ENCODE peak calls at places on chromosomes 1 and 21, in ten cellular contexts. One of them, this sample, is unnamed. For H3K36me3, the result is how much of the 10 kb centered on the place peaks cover.

GRCh38 chr1:168767885-168768584 is 39.0 kb upstream of the DPT start:
- DNase-seq in HAP-1: no peak
- DNase-seq in cardiac muscle cell: peak
- DNase-seq in neuronal stem cell: no peak
- DNase-seq in CD8-positive, alpha-beta memory T cell: no peak
- DNase-seq in psoas muscle: no peak
- DNase-seq in GM23248: peak
- DNase-seq in mammary epithelial cell: peak
- DNase-seq in DND-41: no peak
- DNase-seq in BJ: no peak
- DNase-seq in this sample: no peak

GRCh38 chr1:24424207-24424606 is 8.6 kb downstream of the NIPAL3 start:
- DNase-seq in DND-41: no peak
- DNase-seq in cardiac muscle cell: no peak
- DNase-seq in mammary epithelial cell: no peak
- DNase-seq in neuronal stem cell: no peak
- DNase-seq in psoas muscle: no peak
- DNase-seq in GM23248: no peak
- DNase-seq in CD8-positive, alpha-beta memory T cell: no peak
- DNase-seq in HAP-1: no peak
- DNase-seq in BJ: no peak
- DNase-seq in this sample: no peak

GRCh38 chr1:152036316-152037216 is at the start of gene S100A11:
- DNase-seq in BJ: no peak
- DNase-seq in psoas muscle: peak
- DNase-seq in cardiac muscle cell: peak
- DNase-seq in mammary epithelial cell: peak
- DNase-seq in DND-41: peak
- DNase-seq in HAP-1: peak
- DNase-seq in GM23248: peak
- DNase-seq in CD8-positive, alpha-beta memory T cell: peak
- DNase-seq in neuronal stem cell: no peak
- DNase-seq in this sample: peak

GRCh38 chr1:212328248-212328647 is 43.0 kb downstream of the PPP2R5A start:
- DNase-seq in cardiac muscle cell: peak
- DNase-seq in mammary epithelial cell: no peak
- DNase-seq in HAP-1: no peak
- DNase-seq in DND-41: no peak
- DNase-seq in CD8-positive, alpha-beta memory T cell: no peak
- DNase-seq in neuronal stem cell: no peak
- DNase-seq in BJ: no peak
- DNase-seq in psoas muscle: no peak
- DNase-seq in GM23248: no peak
- DNase-seq in this sample: no peak

GRCh38 chr1:167819849-167820683 is 93.9 kb downstream of the ADCY10 start:
- DNase-seq in mammary epithelial cell: peak
- DNase-seq in DND-41: no peak
- DNase-seq in GM23248: peak
- DNase-seq in neuronal stem cell: peak
- DNase-seq in psoas muscle: peak
- DNase-seq in cardiac muscle cell: peak
- DNase-seq in CD8-positive, alpha-beta memory T cell: no peak
- DNase-seq in BJ: peak
- DNase-seq in HAP-1: peak
- DNase-seq in this sample: peak

GRCh38 chr1:173532237-173532636 is 55.1 kb downstream of the PRDX6 start:
- DNase-seq in BJ: no peak
- DNase-seq in neuronal stem cell: no peak
- DNase-seq in mammary epithelial cell: no peak
- DNase-seq in psoas muscle: no peak
- DNase-seq in HAP-1: no peak
- DNase-seq in GM23248: peak
- DNase-seq in CD8-positive, alpha-beta memory T cell: no peak
- DNase-seq in DND-41: no peak
- DNase-seq in cardiac muscle cell: peak
- DNase-seq in this sample: no peak

GRCh38 chr1:223175032-223175431 is 32.0 kb upstream of the TLR5 start:
- DNase-seq in HAP-1: no peak
- DNase-seq in CD8-positive, alpha-beta memory T cell: no peak
- DNase-seq in cardiac muscle cell: peak
- DNase-seq in neuronal stem cell: no peak
- DNase-seq in BJ: no peak
- DNase-seq in mammary epithelial cell: peak
- DNase-seq in psoas muscle: no peak
- DNase-seq in DND-41: no peak
- DNase-seq in GM23248: peak
- DNase-seq in this sample: peak

GRCh38 chr1:72296481-72296880 is 14.1 kb upstream of the NEGR1 start:
- DNase-seq in cardiac muscle cell: no peak
- DNase-seq in mammary epithelial cell: no peak
- DNase-seq in HAP-1: no peak
- DNase-seq in neuronal stem cell: no peak
- DNase-seq in BJ: no peak
- DNase-seq in CD8-positive, alpha-beta memory T cell: no peak
- DNase-seq in psoas muscle: no peak
- DNase-seq in DND-41: no peak
- DNase-seq in GM23248: no peak
- DNase-seq in this sample: no peak

GRCh38 chr1:6794164-6794563 is 8.9 kb downstream of the CAMTA1 start:
- DNase-seq in cardiac muscle cell: peak
- DNase-seq in BJ: no peak
- DNase-seq in DND-41: no peak
- DNase-seq in CD8-positive, alpha-beta memory T cell: no peak
- DNase-seq in HAP-1: no peak
- DNase-seq in psoas muscle: no peak
- DNase-seq in mammary epithelial cell: peak
- DNase-seq in GM23248: peak
- DNase-seq in neuronal stem cell: no peak
- DNase-seq in this sample: peak

GRCh38 chr21:25171438-25171837 is 435.8 kb downstream of the MRPL39 start:
- DNase-seq in neuronal stem cell: no peak
- DNase-seq in BJ: no peak
- DNase-seq in psoas muscle: no peak
- DNase-seq in mammary epithelial cell: no peak
- DNase-seq in cardiac muscle cell: peak
- DNase-seq in DND-41: no peak
- DNase-seq in GM23248: peak
- DNase-seq in HAP-1: no peak
- DNase-seq in CD8-positive, alpha-beta memory T cell: no peak
- DNase-seq in this sample: no peak

DNA sequence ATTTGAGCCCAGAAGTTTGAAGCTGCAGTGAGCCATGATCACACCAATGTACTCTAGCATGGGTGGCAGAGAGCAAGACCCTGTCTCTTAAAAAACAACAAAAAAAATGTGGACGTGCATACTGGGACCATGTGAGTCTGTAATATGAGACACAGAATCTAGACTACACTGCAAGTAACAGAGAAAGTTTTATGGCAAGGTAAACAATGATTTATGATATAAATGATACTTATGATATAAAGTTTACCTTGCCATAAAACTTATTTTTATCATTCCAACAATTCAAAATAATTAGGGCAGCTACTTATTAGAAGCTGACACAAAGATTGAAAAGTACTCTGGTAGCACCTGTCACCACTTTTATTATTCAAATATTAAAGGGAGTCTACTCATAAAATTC is 34.7 kb downstream of the WDR26 start:
- DNase-seq in mammary epithelial cell: no peak
- DNase-seq in cardiac muscle cell: no peak
- DNase-seq in HAP-1: no peak
- DNase-seq in DND-41: no peak
- DNase-seq in psoas muscle: no peak
- DNase-seq in neuronal stem cell: no peak
- DNase-seq in GM23248: no peak
- DNase-seq in BJ: no peak
- DNase-seq in CD8-positive, alpha-beta memory T cell: no peak
- DNase-seq in this sample: no peak
- H3K36me3 ChIP-seq in mammary epithelial cell: half or more
- H3K36me3 ChIP-seq in cardiac muscle cell: half or more
- H3K36me3 ChIP-seq in HAP-1: half or more
- H3K36me3 ChIP-seq in DND-41: half or more
- H3K36me3 ChIP-seq in psoas muscle: under half
- H3K36me3 ChIP-seq in neuronal stem cell: under half
- H3K36me3 ChIP-seq in GM23248: half or more
- H3K36me3 ChIP-seq in BJ: under half
- H3K36me3 ChIP-seq in CD8-positive, alpha-beta memory T cell: under half
- H3K36me3 ChIP-seq in this sample: half or more

GRCh38 chr1:46011121-46011695 is 121.2 kb downstream of the PIK3R3 start:
- DNase-seq in mammary epithelial cell: no peak
- DNase-seq in cardiac muscle cell: no peak
- DNase-seq in neuronal stem cell: no peak
- DNase-seq in HAP-1: no peak
- DNase-seq in CD8-positive, alpha-beta memory T cell: no peak
- DNase-seq in GM23248: no peak
- DNase-seq in BJ: no peak
- DNase-seq in psoas muscle: no peak
- DNase-seq in DND-41: no peak
- DNase-seq in this sample: no peak
- H3K36me3 ChIP-seq in mammary epithelial cell: under half
- H3K36me3 ChIP-seq in cardiac muscle cell: under half
- H3K36me3 ChIP-seq in neuronal stem cell: under half
- H3K36me3 ChIP-seq in HAP-1: half or more
- H3K36me3 ChIP-seq in CD8-positive, alpha-beta memory T cell: under half
- H3K36me3 ChIP-seq in GM23248: under half
- H3K36me3 ChIP-seq in BJ: under half
- H3K36me3 ChIP-seq in psoas muscle: under half
- H3K36me3 ChIP-seq in DND-41: half or more
- H3K36me3 ChIP-seq in this sample: under half

DNA sequence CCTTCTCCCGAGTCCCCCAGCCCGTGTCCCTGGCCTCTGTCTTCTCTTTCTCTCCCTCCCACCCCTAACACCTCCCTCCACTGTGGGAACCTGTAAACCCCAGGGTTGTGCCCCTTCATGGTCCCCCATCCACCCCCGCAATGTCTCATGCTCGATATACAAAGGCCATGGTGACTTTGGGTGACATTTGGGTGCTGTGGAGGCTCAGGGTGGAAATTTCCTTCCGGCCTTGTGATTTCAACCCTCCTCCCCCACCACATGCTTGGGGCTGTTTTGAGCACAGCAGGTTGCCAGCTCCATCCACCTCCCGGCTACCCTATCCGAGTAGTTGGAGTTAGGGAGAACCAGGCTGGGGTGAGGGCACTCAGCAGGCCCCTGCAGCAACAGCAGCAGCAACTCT is 25.7 kb upstream of the VPS13D start:
- DNase-seq in psoas muscle: no peak
- DNase-seq in CD8-positive, alpha-beta memory T cell: no peak
- DNase-seq in mammary epithelial cell: no peak
- DNase-seq in BJ: no peak
- DNase-seq in neuronal stem cell: no peak
- DNase-seq in GM23248: no peak
- DNase-seq in DND-41: no peak
- DNase-seq in HAP-1: no peak
- DNase-seq in cardiac muscle cell: no peak
- DNase-seq in this sample: no peak
- H3K36me3 ChIP-seq in psoas muscle: under half
- H3K36me3 ChIP-seq in CD8-positive, alpha-beta memory T cell: under half
- H3K36me3 ChIP-seq in mammary epithelial cell: under half
- H3K36me3 ChIP-seq in BJ: under half
- H3K36me3 ChIP-seq in neuronal stem cell: under half
- H3K36me3 ChIP-seq in GM23248: under half
- H3K36me3 ChIP-seq in DND-41: under half
- H3K36me3 ChIP-seq in HAP-1: under half
- H3K36me3 ChIP-seq in cardiac muscle cell: under half
- H3K36me3 ChIP-seq in this sample: under half

GRCh38 chr1:154360288-154360687 is 35.0 kb downstream of the ATP8B2 start:
- DNase-seq in BJ: no peak
- DNase-seq in cardiac muscle cell: no peak
- DNase-seq in psoas muscle: no peak
- DNase-seq in GM23248: no peak
- DNase-seq in CD8-positive, alpha-beta memory T cell: no peak
- DNase-seq in neuronal stem cell: no peak
- DNase-seq in mammary epithelial cell: no peak
- DNase-seq in DND-41: no peak
- DNase-seq in HAP-1: no peak
- DNase-seq in this sample: no peak
- H3K36me3 ChIP-seq in BJ: under half
- H3K36me3 ChIP-seq in cardiac muscle cell: under half
- H3K36me3 ChIP-seq in psoas muscle: under half
- H3K36me3 ChIP-seq in GM23248: under half
- H3K36me3 ChIP-seq in CD8-positive, alpha-beta memory T cell: under half
- H3K36me3 ChIP-seq in neuronal stem cell: under half
- H3K36me3 ChIP-seq in mammary epithelial cell: under half
- H3K36me3 ChIP-seq in DND-41: under half
- H3K36me3 ChIP-seq in HAP-1: under half
- H3K36me3 ChIP-seq in this sample: under half

DNA sequence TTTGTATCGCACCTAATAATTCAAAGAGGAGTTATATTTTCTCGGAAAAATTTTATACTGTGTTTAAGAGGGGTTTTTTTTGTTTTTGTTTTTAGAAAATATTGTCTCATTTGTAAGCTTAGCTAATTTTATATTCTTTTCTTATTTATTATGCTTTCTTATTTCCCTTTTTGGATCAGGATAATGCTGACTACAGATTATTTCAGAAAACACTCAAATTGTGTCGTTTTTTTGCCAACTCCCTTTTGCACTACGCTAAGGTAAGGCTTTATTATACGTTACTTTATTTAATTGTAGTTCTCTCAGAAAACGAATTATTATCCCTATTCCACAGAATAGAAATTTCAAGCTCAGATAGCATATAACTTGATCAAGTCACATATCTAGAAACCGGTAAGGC is 26.8 kb upstream of the METTL18 start:
- DNase-seq in cardiac muscle cell: no peak
- DNase-seq in BJ: no peak
- DNase-seq in GM23248: no peak
- DNase-seq in HAP-1: no peak
- DNase-seq in mammary epithelial cell: no peak
- DNase-seq in psoas muscle: no peak
- DNase-seq in CD8-positive, alpha-beta memory T cell: no peak
- DNase-seq in DND-41: no peak
- DNase-seq in neuronal stem cell: no peak
- DNase-seq in this sample: no peak
- H3K36me3 ChIP-seq in cardiac muscle cell: under half
- H3K36me3 ChIP-seq in BJ: under half
- H3K36me3 ChIP-seq in GM23248: under half
- H3K36me3 ChIP-seq in HAP-1: under half
- H3K36me3 ChIP-seq in mammary epithelial cell: under half
- H3K36me3 ChIP-seq in psoas muscle: under half
- H3K36me3 ChIP-seq in CD8-positive, alpha-beta memory T cell: under half
- H3K36me3 ChIP-seq in DND-41: half or more
- H3K36me3 ChIP-seq in neuronal stem cell: under half
- H3K36me3 ChIP-seq in this sample: under half

GRCh38 chr1:1217621-1218523 is 3.9 kb upstream of the TNFRSF4 start:
- DNase-seq in GM23248: no peak
- DNase-seq in HAP-1: no peak
- DNase-seq in neuronal stem cell: no peak
- DNase-seq in cardiac muscle cell: no peak
- DNase-seq in psoas muscle: no peak
- DNase-seq in DND-41: no peak
- DNase-seq in mammary epithelial cell: peak
- DNase-seq in BJ: no peak
- DNase-seq in CD8-positive, alpha-beta memory T cell: no peak
- DNase-seq in this sample: no peak
- H3K36me3 ChIP-seq in GM23248: under half
- H3K36me3 ChIP-seq in HAP-1: under half
- H3K36me3 ChIP-seq in neuronal stem cell: under half
- H3K36me3 ChIP-seq in cardiac muscle cell: under half
- H3K36me3 ChIP-seq in psoas muscle: under half
- H3K36me3 ChIP-seq in DND-41: half or more
- H3K36me3 ChIP-seq in mammary epithelial cell: under half
- H3K36me3 ChIP-seq in BJ: under half
- H3K36me3 ChIP-seq in CD8-positive, alpha-beta memory T cell: under half
- H3K36me3 ChIP-seq in this sample: under half

GRCh38 chr1:229597877-229598276 is 28.0 kb downstream of the TAF5L start:
- DNase-seq in mammary epithelial cell: no peak
- DNase-seq in psoas muscle: no peak
- DNase-seq in GM23248: peak
- DNase-seq in DND-41: no peak
- DNase-seq in CD8-positive, alpha-beta memory T cell: no peak
- DNase-seq in BJ: no peak
- DNase-seq in cardiac muscle cell: peak
- DNase-seq in HAP-1: no peak
- DNase-seq in neuronal stem cell: no peak
- DNase-seq in this sample: no peak
- H3K36me3 ChIP-seq in mammary epithelial cell: under half
- H3K36me3 ChIP-seq in psoas muscle: under half
- H3K36me3 ChIP-seq in GM23248: under half
- H3K36me3 ChIP-seq in DND-41: half or more
- H3K36me3 ChIP-seq in CD8-positive, alpha-beta memory T cell: under half
- H3K36me3 ChIP-seq in BJ: under half
- H3K36me3 ChIP-seq in cardiac muscle cell: under half
- H3K36me3 ChIP-seq in HAP-1: under half
- H3K36me3 ChIP-seq in neuronal stem cell: under half
- H3K36me3 ChIP-seq in this sample: under half

This sample was measured in HCT116.